ENCODE peak calls at places on chromosomes 2 and 18, in seven cellular contexts. J is IMR-90, O is GM23338, V is astrocyte, G is cardiac fibroblast, W is hepatocyte, Z is foreskin fibroblast. R is an unnamed sample.

GRCh38 chr2:237879991-237880560 is 20.7 kb downstream of the RAMP1 start:
- DNase-seq in J (no peak), V (no peak), Z (no peak), W (no peak), O (no peak), G (no peak), R (no peak)

GRCh38 chr18:32439802-32440201 is 30.9 kb downstream of the GAREM1 start:
- DNase-seq in V (no peak), O (peak; percentile 74), G (no peak), Z (no peak), J (no peak), W (no peak), R (no peak)

GRCh38 chr2:140744379-140744778 is 1386.4 kb downstream of the LRP1B start:
- DNase-seq in O (no peak), Z (no peak), V (no peak), G (no peak), J (no peak), W (no peak), R (no peak)

GRCh38 chr2:128359841-128360240 is 41.2 kb upstream of the HS6ST1 start:
- DNase-seq in W (no peak), G (no peak), V (no peak), J (no peak), Z (no peak), O (no peak), R (no peak)

GRCh38 chr2:238259085-238260020 is 19.5 kb upstream of the HES6 start:
- DNase-seq in O (no peak), G (no peak), J (no peak), W (no peak), Z (no peak), V (no peak), R (no peak)

GRCh38 chr2:96386470-96386869 is 50.9 kb downstream of the NCAPH start:
- DNase-seq in Z (peak; percentile 10), O (peak; percentile 16), J (no peak), W (no peak), G (no peak), V (no peak), R (no peak)

GRCh38 chr2:67798536-67799160 is 264.2 kb downstream of the C1D start:
- DNase-seq in G (no peak), W (no peak), Z (no peak), O (no peak), J (peak; percentile 14), V (no peak), R (peak; percentile 37)

GRCh38 chr2:60581461-60582282 is 28.2 kb upstream of the BCL11A start:
- DNase-seq in V (peak; percentile 3), J (peak; percentile 27), G (peak; percentile 51), Z (peak; percentile 34), O (peak; percentile 75), W (peak; percentile 86), R (peak; percentile 28)

GRCh38 chr2:240168546-240169361 is 28.3 kb upstream of the OTOS start:
- DNase-seq in Z (no peak), J (no peak), W (no peak), O (no peak), V (no peak), G (no peak), R (no peak)

GRCh38 chr18:62486290-62486964 is 36.4 kb upstream of the ZCCHC2 start:
- DNase-seq in Z (no peak), V (peak; percentile 14), W (peak; percentile 80), G (peak; percentile 10), O (no peak), J (peak; percentile 16), R (peak; percentile 58)

GRCh38 chr2:132400169-132400900 is 16.3 kb upstream of the GPR39 start:
- DNase-seq in O (no peak), G (peak; percentile 92), Z (peak; percentile 11), V (peak; percentile 95), J (peak; percentile 71), W (peak; percentile 80), R (peak; percentile 99)

GRCh38 chr2:163401481-163401880 is 334.3 kb downstream of the FIGN start:
- DNase-seq in J (peak; percentile 13), W (no peak), Z (no peak), G (peak; percentile 63), O (no peak), V (peak; percentile 74), R (peak; percentile 61)

GRCh38 chr2:44713170-44713569 is 228.3 kb upstream of the SIX3 start:
- DNase-seq in J (no peak), W (no peak), O (no peak), G (no peak), Z (no peak), V (no peak), R (no peak)

GRCh38 chr2:197869501-197870111 is 65.2 kb downstream of the PLCL1 start:
- DNase-seq in G (peak; percentile 37), Z (no peak), W (no peak), J (no peak), V (peak; percentile 76), O (no peak), R (peak; percentile 77)

GRCh38 chr18:2856499-2856898 is 9.7 kb downstream of the EMILIN2 start:
- DNase-seq in Z (peak; percentile 40), V (no peak), G (peak; percentile 43), O (no peak), W (no peak), J (no peak), R (no peak)

GRCh38 chr18:23244431-23244830 is 109.1 kb downstream of the CABLES1 start:
- DNase-seq in G (no peak), O (no peak), Z (no peak), J (no peak), V (no peak), W (no peak), R (no peak)
- TF ChIP-seq CTCF in G (no peak), O (no peak), Z (no peak), J (no peak), V (no peak), W (no peak), R (no peak)

GRCh38 chr2:129803067-129803466 is 176.4 kb upstream of the RAB6C start:
- DNase-seq in V (peak; percentile 2), W (no peak), J (no peak), G (no peak), Z (peak; percentile 1), O (no peak), R (no peak)
- TF ChIP-seq CTCF in V (no peak), W (no peak), J (no peak), G (no peak), Z (no peak), O (no peak), R (no peak)

DNA sequence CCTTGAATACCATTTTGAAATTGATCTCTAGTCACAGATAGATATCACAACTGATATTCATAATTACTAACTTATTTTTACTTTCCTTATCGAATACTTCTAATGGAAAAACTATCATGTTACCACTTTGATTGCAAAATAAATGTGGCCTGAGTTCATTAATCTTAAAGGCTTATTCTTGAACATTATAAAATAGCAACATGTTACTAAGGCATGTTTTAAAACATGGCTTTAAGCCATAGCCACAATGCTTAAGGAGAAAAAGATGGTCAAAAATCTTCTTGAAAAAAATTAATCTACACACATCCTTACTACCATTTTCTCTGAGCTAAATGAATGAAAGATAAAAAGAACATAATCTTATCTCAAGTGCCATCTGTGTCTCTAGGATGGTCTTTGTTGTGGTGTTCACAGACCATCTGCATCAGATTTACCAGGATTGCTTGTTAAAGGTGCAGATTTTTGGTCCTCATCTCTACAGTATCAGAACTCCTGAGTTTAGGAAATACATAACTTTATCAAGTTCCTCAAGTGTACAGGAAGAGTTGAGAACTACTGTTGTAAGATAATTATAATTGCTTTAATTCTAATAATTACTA is 15.3 kb downstream of the MTX2 start:
- DNase-seq in W (no peak), G (peak; percentile 5), V (peak; percentile 20), J (no peak), Z (no peak), O (no peak), R (peak; percentile 33)
- TF ChIP-seq CTCF in W (no peak), G (no peak), V (no peak), J (no peak), Z (no peak), O (no peak), R (no peak)

GRCh38 chr2:101400516-101401315 is 13.4 kb upstream of the CREG2 start:
- DNase-seq in V (no peak), G (no peak), J (no peak), Z (no peak), O (no peak), W (no peak), R (no peak)

GRCh38 chr2:101402637-101403036 is 15.3 kb upstream of the CREG2 start:
- DNase-seq in V (no peak), G (no peak), J (no peak), O (no peak), W (no peak), Z (no peak), R (no peak)

GRCh38 chr2:101401316-101401660 is 14.0 kb upstream of the CREG2 start:
- DNase-seq in O (no peak), W (no peak), V (peak; percentile 61), Z (no peak), G (no peak), J (no peak), R (no peak)

GRCh38 chr2:101403745-101404144 is 16.4 kb upstream of the CREG2 start:
- DNase-seq in W (no peak), Z (no peak), J (no peak), V (no peak), O (no peak), G (no peak), R (peak; percentile 28)

GRCh38 chr2:101401906-101402305 is 14.6 kb upstream of the CREG2 start:
- DNase-seq in V (no peak), G (no peak), Z (no peak), W (no peak), O (peak; percentile 36), J (no peak), R (no peak)
- TF ChIP-seq CTCF in V (peak; percentile 22), G (no peak), Z (no peak), W (no peak), O (peak; percentile 47), J (no peak), R (no peak)

DNA sequence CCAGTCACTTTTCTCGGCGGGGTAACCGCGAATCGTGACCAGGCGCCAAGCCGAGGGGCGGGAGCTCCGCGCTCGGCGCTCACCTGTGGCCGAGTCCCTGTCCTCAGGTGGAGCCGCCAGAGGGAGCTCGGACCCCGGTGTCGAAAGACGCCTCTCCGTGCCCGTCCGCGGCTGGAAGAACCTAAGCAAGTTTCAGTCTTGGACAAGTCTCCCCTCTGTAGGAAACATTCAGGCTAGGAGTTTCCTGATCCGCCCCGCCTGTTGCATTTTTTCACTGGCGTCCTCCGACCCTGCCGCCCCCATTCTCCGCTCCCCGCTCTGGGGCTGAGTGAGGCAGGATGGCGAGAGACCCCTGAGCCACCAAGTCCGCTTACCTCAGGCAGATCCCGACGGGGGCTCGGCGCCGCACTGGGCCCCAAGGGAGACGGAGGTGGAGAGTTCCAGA is 511 bp downstream of the DSEL start:
- DNase-seq in W (peak; percentile 95), O (peak; percentile 95), J (peak; percentile 85), G (peak; percentile 92), V (peak; percentile 72), Z (peak; percentile 78), R (peak; percentile 87)
- TF ChIP-seq CTCF in W (peak; percentile 84), O (peak; percentile 71), J (peak; percentile 87), G (peak; percentile 70), V (peak; percentile 49), Z (peak; percentile 81), R (peak; percentile 77)

GRCh38 chr2:134778372-134778771 is 59.6 kb upstream of the TMEM163 start:
- DNase-seq in Z (no peak), V (no peak), W (no peak), J (no peak), G (no peak), O (peak; percentile 38), R (no peak)
- TF ChIP-seq CTCF in Z (no peak), V (no peak), W (peak; percentile 21), J (no peak), G (peak; percentile 26), O (peak; percentile 56), R (peak; percentile 8)

R was measured in fibroblast of the aortic adventitia.